ENCODE peak calls at places on chromosomes 16 and 17, in six cellular contexts. T, X, N, L, K and Q are unnamed samples.

GRCh38 chr17:51741447-51741846 is 417.1 kb downstream of the CA10 start:
- DNase-seq in N (no peak), X (no peak), K (no peak), L (no peak), T (no peak), Q (no peak)

GRCh38 chr17:45668316-45668715 is 115.8 kb upstream of the CRHR1 start:
- DNase-seq in N (no peak), T (no peak), L (no peak), K (no peak), X (no peak), Q (no peak)

GRCh38 chr16:7431723-7432122 is 99.1 kb downstream of the RBFOX1 start:
- DNase-seq in K (no peak), N (no peak), X (no peak), L (no peak), T (no peak), Q (no peak)

GRCh38 chr16:67068212-67068753 is 39.3 kb downstream of the CBFB start:
- DNase-seq in N (peak), K (peak), L (no peak), T (no peak), X (no peak), Q (no peak)

GRCh38 chr16:84656557-84657130 is 8.3 kb downstream of the KLHL36 start:
- DNase-seq in X (no peak), K (no peak), T (no peak), N (no peak), L (no peak), Q (no peak)

GRCh38 chr17:77364381-77364911 is 223.7 kb downstream of the SEC14L1 start:
- DNase-seq in N (no peak), X (no peak), K (no peak), L (no peak), T (no peak), Q (no peak)

GRCh38 chr16:11604783-11605563 is 18.3 kb upstream of the LITAF start:
- DNase-seq in T (no peak), X (no peak), L (no peak), K (peak), N (no peak), Q (no peak)

GRCh38 chr16:9366048-9366969 is 274.9 kb downstream of the HAPSTR1 start:
- DNase-seq in K (no peak), X (no peak), T (no peak), N (no peak), L (no peak), Q (no peak)

GRCh38 chr17:45386180-45386579 is 46.5 kb downstream of the ARHGAP27 start:
- DNase-seq in L (no peak), T (no peak), X (no peak), N (no peak), K (no peak), Q (no peak)

GRCh38 chr16:47523342-47524006 is 62.3 kb downstream of the PHKB start:
- DNase-seq in T (no peak), N (no peak), K (no peak), L (no peak), X (no peak), Q (no peak)

GRCh38 chr17:75684924-75685323 is 17.8 kb downstream of the SAP30BP start:
- DNase-seq in X (no peak), T (no peak), L (no peak), N (peak), K (no peak), Q (no peak)

GRCh38 chr16:53950677-53951076 is 246.7 kb downstream of the FTO start:
- DNase-seq in L (peak), X (no peak), K (no peak), T (no peak), N (no peak), Q (no peak)

GRCh38 chr16:12268602-12269001 is 292.1 kb downstream of the SNX29 start:
- DNase-seq in L (no peak), N (no peak), X (no peak), T (no peak), K (peak), Q (no peak)

GRCh38 chr16:89022051-89022836 is 45.2 kb upstream of the CBFA2T3 start:
- DNase-seq in N (no peak), T (no peak), X (no peak), L (no peak), K (no peak), Q (no peak)

GRCh38 chr16:83733301-83733700 is 74.5 kb upstream of the HSBP1 start:
- DNase-seq in N (no peak), X (no peak), L (peak), T (no peak), K (no peak), Q (no peak)

GRCh38 chr17:66654341-66654740 is 180.6 kb upstream of the CACNG5 start:
- DNase-seq in K (peak), N (no peak), L (no peak), X (no peak), T (no peak), Q (no peak)

GRCh38 chr16:85234310-85235235 is 122.3 kb upstream of the CIBAR2 start:
- DNase-seq in N (peak), X (peak), K (peak), T (peak), L (peak), Q (peak)

GRCh38 chr17:18356624-18357023 is 6.7 kb downstream of the SHMT1 start:
- DNase-seq in T (no peak), K (peak), X (no peak), L (no peak), N (no peak), Q (no peak)

GRCh38 chr16:89330177-89330856 is 112.8 kb downstream of the ZNF778 start:
- DNase-seq in L (no peak), K (peak), N (no peak), X (no peak), T (no peak), Q (no peak)

GRCh38 chr17:3956558-3956957 is 7.7 kb downstream of the ATP2A3 start:
- DNase-seq in K (no peak), N (no peak), T (no peak), L (no peak), X (no peak), Q (no peak)